ENCODE peak calls at places on chromosomes 1 and 21, in nine cellular contexts. F is CD4-positive, alpha-beta T cell; J is fibroblast of lung; C is A549; Q is caudate nucleus; B is substantia nigra; K is CD8-positive, alpha-beta T cell; D is uterus; R is hepatocyte. A is an unnamed sample.
A peak's percentile ranks its signal among the peaks of the same experiment; 100 is the strongest.

GRCh38 chr1:201282931-201283829 is at the start of gene PKP1:
- DNase-seq in F (no peak), J (peak; percentile 45), C (no peak), Q (no peak), B (no peak), K (no peak), D (no peak), R (peak; percentile 65), A (peak; percentile 69)

GRCh38 chr21:32806810-32807386 is 35.3 kb upstream of the PAXBP1 start:
- DNase-seq in F (no peak), J (peak; percentile 21), C (no peak), Q (no peak), B (no peak), K (no peak), D (no peak), R (no peak), A (no peak)

GRCh38 chr1:17878837-17879236 is 123.7 kb downstream of the ACTL8 start:
- DNase-seq in F (no peak), J (peak; percentile 88), C (no peak), Q (no peak), B (no peak), K (no peak), D (no peak), R (no peak), A (no peak)

GRCh38 chr21:31343030-31343510 is 991 bp downstream of the TIAM1 start:
- DNase-seq in F (no peak), J (no peak), C (no peak), Q (no peak), B (no peak), K (no peak), D (no peak), R (no peak), A (no peak)

GRCh38 chr1:103208844-103209243 is 100.5 kb upstream of the COL11A1 start:
- DNase-seq in F (no peak), J (peak; percentile 20), C (no peak), Q (no peak), B (no peak), K (no peak), D (no peak), R (no peak), A (no peak)

GRCh38 chr1:175548774-175549173 is 194.6 kb downstream of the TNR start:
- DNase-seq in F (no peak), J (peak; percentile 76), C (no peak), Q (no peak), B (no peak), K (no peak), D (no peak), R (no peak), A (no peak)

GRCh38 chr1:215891673-215892072 is 324.6 kb downstream of the KCTD3 start:
- DNase-seq in F (no peak), J (no peak), C (no peak), Q (no peak), B (no peak), K (no peak), D (no peak), R (no peak), A (no peak)

GRCh38 chr1:43531906-43532584 is 1.4 kb downstream of the PTPRF start:
- DNase-seq in F (no peak), J (no peak), C (no peak), Q (no peak), B (no peak), K (no peak), D (no peak), R (no peak), A (peak; percentile 49)

GRCh38 chr1:184037849-184038591 is 492 bp upstream of the COLGALT2 start:
- DNase-seq in F (no peak), J (no peak), C (no peak), Q (no peak), B (no peak), K (no peak), D (no peak), R (no peak), A (no peak)

GRCh38 chr1:84506002-84506728 is at the start of the genes GNG5 and SPATA1:
- DNase-seq in F (peak; percentile 94), J (peak; percentile 93), C (peak; percentile 94), Q (peak; percentile 89), B (peak; percentile 82), K (peak; percentile 98), D (peak; percentile 98), R (peak; percentile 99), A (peak; percentile 99)

GRCh38 chr1:84502892-84503291 is 3.3 kb upstream of the SPATA1 start:
- DNase-seq in F (no peak), J (no peak), C (no peak), Q (no peak), B (no peak), K (no peak), D (no peak), R (no peak), A (no peak)

GRCh38 chr1:84505167-84506001 is 802 bp upstream of the SPATA1 start:
- DNase-seq in F (no peak), J (peak; percentile 8), C (no peak), Q (peak; percentile 60), B (peak; percentile 52), K (no peak), D (peak; percentile 66), R (peak; percentile 83), A (no peak)

GRCh38 chr1:84506729-84507453 is 510 bp upstream of the GNG5 start:
- DNase-seq in F (no peak), J (no peak), C (no peak), Q (no peak), B (no peak), K (no peak), D (no peak), R (no peak), A (no peak)

DNA sequence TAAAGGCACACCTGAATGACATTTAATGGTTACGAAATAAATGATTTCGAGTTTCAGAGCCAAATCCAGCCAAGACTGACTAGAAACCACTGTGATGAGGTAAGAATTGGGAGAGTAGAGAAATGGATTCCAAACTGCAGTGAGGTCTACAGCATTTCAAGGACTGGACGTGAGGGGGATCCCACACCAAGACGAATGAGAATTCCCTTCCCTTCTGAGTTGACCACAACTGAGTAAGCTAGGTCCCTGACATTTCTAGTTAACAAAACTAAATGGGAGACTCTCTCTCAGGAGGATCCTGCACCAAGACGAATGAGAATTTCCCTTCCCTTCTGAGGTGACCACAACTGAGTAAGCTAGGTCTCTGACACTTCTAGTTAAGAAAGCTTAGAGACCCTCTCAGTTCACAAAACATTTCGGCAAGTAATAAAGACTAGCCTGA is 1.6 kb upstream of the SPATA1 start:
- DNase-seq in F (no peak), J (peak; percentile 90), C (peak; percentile 4), Q (no peak), B (no peak), K (no peak), D (no peak), R (peak; percentile 23), A (no peak)
- H3K27ac ChIP-seq in F (no peak overlapping the region), J (peak overlapping the region; percentile 94), C (peak overlapping the region; percentile 99), Q (peak overlapping the region; percentile 95), B (no peak overlapping the region), K (no peak overlapping the region), D (peak overlapping the region; percentile 98), R (peak overlapping the region; percentile 98), A (peak overlapping the region; percentile 95)

DNA sequence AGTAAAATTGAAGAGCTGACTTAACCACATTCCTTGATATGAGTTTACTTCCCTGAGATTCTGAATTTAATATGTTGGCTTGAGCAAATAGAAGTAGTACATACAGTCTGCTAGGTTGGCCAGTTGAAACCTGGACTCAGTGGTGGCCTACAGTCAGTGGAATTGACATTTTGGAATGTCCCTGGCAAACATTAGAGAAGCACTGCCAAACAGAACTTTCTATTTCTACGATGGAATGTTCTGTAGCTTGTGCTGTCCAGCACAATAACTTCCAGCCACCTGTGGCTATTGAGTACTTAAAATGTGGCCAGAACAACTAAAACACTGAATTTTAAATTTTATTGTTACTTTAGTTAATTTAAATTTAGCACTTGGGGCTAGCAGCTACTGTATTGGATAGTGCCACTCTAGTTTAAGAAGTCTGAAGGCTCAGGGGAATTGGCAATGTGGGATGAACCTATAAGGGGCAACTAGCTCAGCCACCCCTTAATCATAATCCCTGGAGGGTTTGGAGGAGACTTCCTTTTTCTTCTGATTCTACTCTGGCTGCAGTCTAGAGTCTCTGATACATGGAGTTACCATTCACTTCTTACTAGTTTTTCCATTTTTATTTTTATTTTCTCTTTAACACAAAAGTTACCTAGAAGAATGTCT is 10.3 kb upstream of the TEDDM1 start:
- DNase-seq in F (no peak), J (no peak), C (no peak), Q (no peak), B (no peak), K (no peak), D (no peak), R (no peak), A (no peak)
- H3K27ac ChIP-seq in F (no peak overlapping the region), J (no peak overlapping the region), C (no peak overlapping the region), Q (no peak overlapping the region), B (no peak overlapping the region), K (no peak overlapping the region), D (no peak overlapping the region), R (no peak overlapping the region), A (no peak overlapping the region)

GRCh38 chr1:153616885-153617428 is 832 bp upstream of the S100A14 start:
- DNase-seq in F (no peak), J (no peak), C (no peak), Q (no peak), B (no peak), K (no peak), D (no peak), R (no peak), A (no peak)

GRCh38 chr1:153614906-153615305 is 1.2 kb downstream of the S100A14 start:
- DNase-seq in F (no peak), J (no peak), C (no peak), Q (no peak), B (no peak), K (no peak), D (no peak), R (no peak), A (no peak)

GRCh38 chr1:153616144-153616884 is at the start of gene S100A14:
- DNase-seq in F (no peak), J (no peak), C (no peak), Q (no peak), B (no peak), K (no peak), D (no peak), R (peak; percentile 89), A (peak; percentile 94)

GRCh38 chr1:153614189-153614900 is 1.4 kb upstream of the S100A16 start:
- DNase-seq in F (no peak), J (no peak), C (no peak), Q (no peak), B (no peak), K (no peak), D (no peak), R (no peak), A (no peak)

GRCh38 chr1:153615406-153615805 is 719 bp downstream of the S100A14 start:
- DNase-seq in F (no peak), J (no peak), C (no peak), Q (no peak), B (no peak), K (no peak), D (no peak), R (no peak), A (no peak)
- H3K27ac ChIP-seq in F (no peak overlapping the region), J (no peak overlapping the region), C (no peak overlapping the region), Q (no peak overlapping the region), B (no peak overlapping the region), K (no peak overlapping the region), D (no peak overlapping the region), R (peak overlapping the region; percentile 87), A (peak overlapping the region; percentile 67)

DNA sequence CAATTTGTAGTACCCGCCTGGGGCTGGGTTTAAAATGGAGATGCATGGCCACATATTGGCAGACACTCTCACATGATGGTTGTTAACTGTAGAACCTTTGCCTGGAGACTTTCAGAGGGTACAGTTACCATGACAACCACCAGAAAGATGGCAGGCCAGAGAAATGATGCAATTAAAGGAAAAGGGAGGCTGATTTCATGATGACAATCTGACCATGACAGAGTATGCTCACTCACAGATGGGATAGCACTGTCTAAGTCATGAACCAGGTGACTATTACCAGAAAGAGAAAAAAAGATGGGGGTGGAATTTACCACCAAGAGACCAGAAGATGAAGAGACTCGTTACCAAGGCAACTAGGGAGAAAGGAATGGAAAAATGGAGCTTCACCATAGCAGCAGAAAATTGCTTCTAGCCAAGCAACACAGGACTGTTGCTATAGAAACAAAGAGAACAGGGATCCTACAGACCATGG is 3.5 kb upstream of the TRIT1 start:
- DNase-seq in F (no peak), J (no peak), C (no peak), Q (no peak), B (no peak), K (no peak), D (no peak), R (no peak), A (no peak)
- H3K27ac ChIP-seq in F (no peak overlapping the region), J (no peak overlapping the region), C (no peak overlapping the region), Q (peak overlapping the region; percentile 42), B (no peak overlapping the region), K (no peak overlapping the region), D (no peak overlapping the region), R (no peak overlapping the region), A (no peak overlapping the region)

A was measured in colonic mucosa.